ENCODE peak calls at places on chromosomes 16 and 17, in seven cellular contexts. One of them, this sample, is unnamed.

GRCh38 chr17:31627960-31628359 is 231.1 kb downstream of the COPRS start:
- DNase-seq in islet precursor cell: no peak
- DNase-seq in MV-4-11: no peak
- DNase-seq in tibial artery: no peak
- DNase-seq in stimulated activated CD8-positive, alpha-beta memory T cell treated with anti-CD3 and anti-CD28 coated beads, Interleukin-4, amount 100 ng/mL, for 24 hours: no peak
- DNase-seq in Calu3: no peak
- DNase-seq in stimulated activated CD4-positive, alpha-beta T cell treated with anti-CD3 and anti-CD28 coated beads, Interleukin-15, amount 100 ng/mL, for 24 hours: no peak
- DNase-seq in this sample: no peak

GRCh38 chr17:40218006-40218739 is 931 bp upstream of the WIPF2 start:
- DNase-seq in islet precursor cell: no peak
- DNase-seq in stimulated activated CD8-positive, alpha-beta memory T cell treated with anti-CD3 and anti-CD28 coated beads, Interleukin-4, amount 100 ng/mL, for 24 hours: no peak
- DNase-seq in stimulated activated CD4-positive, alpha-beta T cell treated with anti-CD3 and anti-CD28 coated beads, Interleukin-15, amount 100 ng/mL, for 24 hours: no peak
- DNase-seq in MV-4-11: no peak
- DNase-seq in Calu3: no peak
- DNase-seq in tibial artery: no peak
- DNase-seq in this sample: no peak

GRCh38 chr17:15371731-15372130 is 30.3 kb upstream of the TEKT3 start:
- DNase-seq in MV-4-11: no peak
- DNase-seq in islet precursor cell: no peak
- DNase-seq in stimulated activated CD8-positive, alpha-beta memory T cell treated with anti-CD3 and anti-CD28 coated beads, Interleukin-4, amount 100 ng/mL, for 24 hours: no peak
- DNase-seq in stimulated activated CD4-positive, alpha-beta T cell treated with anti-CD3 and anti-CD28 coated beads, Interleukin-15, amount 100 ng/mL, for 24 hours: no peak
- DNase-seq in Calu3: no peak
- DNase-seq in tibial artery: no peak
- DNase-seq in this sample: no peak

GRCh38 chr17:70767102-70767701 is 597.9 kb downstream of the KCNJ2 start:
- DNase-seq in islet precursor cell: no peak
- DNase-seq in tibial artery: no peak
- DNase-seq in stimulated activated CD4-positive, alpha-beta T cell treated with anti-CD3 and anti-CD28 coated beads, Interleukin-15, amount 100 ng/mL, for 24 hours: no peak
- DNase-seq in stimulated activated CD8-positive, alpha-beta memory T cell treated with anti-CD3 and anti-CD28 coated beads, Interleukin-4, amount 100 ng/mL, for 24 hours: no peak
- DNase-seq in MV-4-11: peak; percentile 3
- DNase-seq in Calu3: peak; percentile 28
- DNase-seq in this sample: no peak

GRCh38 chr16:86145669-86146068 is 246.7 kb downstream of the IRF8 start:
- DNase-seq in stimulated activated CD8-positive, alpha-beta memory T cell treated with anti-CD3 and anti-CD28 coated beads, Interleukin-4, amount 100 ng/mL, for 24 hours: no peak
- DNase-seq in tibial artery: no peak
- DNase-seq in Calu3: no peak
- DNase-seq in stimulated activated CD4-positive, alpha-beta T cell treated with anti-CD3 and anti-CD28 coated beads, Interleukin-15, amount 100 ng/mL, for 24 hours: no peak
- DNase-seq in islet precursor cell: no peak
- DNase-seq in MV-4-11: no peak
- DNase-seq in this sample: no peak

GRCh38 chr17:18932360-18933055 is 19.5 kb upstream of the SLC5A10 start:
- DNase-seq in islet precursor cell: no peak
- DNase-seq in stimulated activated CD4-positive, alpha-beta T cell treated with anti-CD3 and anti-CD28 coated beads, Interleukin-15, amount 100 ng/mL, for 24 hours: no peak
- DNase-seq in MV-4-11: no peak
- DNase-seq in stimulated activated CD8-positive, alpha-beta memory T cell treated with anti-CD3 and anti-CD28 coated beads, Interleukin-4, amount 100 ng/mL, for 24 hours: no peak
- DNase-seq in tibial artery: no peak
- DNase-seq in Calu3: no peak
- DNase-seq in this sample: no peak

GRCh38 chr17:57335195-57335792 is 79.0 kb downstream of the MSI2 start:
- DNase-seq in Calu3: no peak
- DNase-seq in stimulated activated CD8-positive, alpha-beta memory T cell treated with anti-CD3 and anti-CD28 coated beads, Interleukin-4, amount 100 ng/mL, for 24 hours: no peak
- DNase-seq in islet precursor cell: no peak
- DNase-seq in tibial artery: no peak
- DNase-seq in MV-4-11: no peak
- DNase-seq in stimulated activated CD4-positive, alpha-beta T cell treated with anti-CD3 and anti-CD28 coated beads, Interleukin-15, amount 100 ng/mL, for 24 hours: no peak
- DNase-seq in this sample: no peak

GRCh38 chr16:85983606-85984005 is 84.6 kb downstream of the IRF8 start:
- DNase-seq in tibial artery: no peak
- DNase-seq in Calu3: no peak
- DNase-seq in stimulated activated CD8-positive, alpha-beta memory T cell treated with anti-CD3 and anti-CD28 coated beads, Interleukin-4, amount 100 ng/mL, for 24 hours: no peak
- DNase-seq in MV-4-11: peak; percentile 80
- DNase-seq in islet precursor cell: peak; percentile 41
- DNase-seq in stimulated activated CD4-positive, alpha-beta T cell treated with anti-CD3 and anti-CD28 coated beads, Interleukin-15, amount 100 ng/mL, for 24 hours: no peak
- DNase-seq in this sample: no peak

GRCh38 chr17:28982191-28982793 is 23.5 kb downstream of the SEZ6 start:
- DNase-seq in Calu3: no peak
- DNase-seq in islet precursor cell: no peak
- DNase-seq in MV-4-11: peak; percentile 95
- DNase-seq in stimulated activated CD4-positive, alpha-beta T cell treated with anti-CD3 and anti-CD28 coated beads, Interleukin-15, amount 100 ng/mL, for 24 hours: peak; percentile 52
- DNase-seq in tibial artery: no peak
- DNase-seq in stimulated activated CD8-positive, alpha-beta memory T cell treated with anti-CD3 and anti-CD28 coated beads, Interleukin-4, amount 100 ng/mL, for 24 hours: peak; percentile 22
- DNase-seq in this sample: peak; percentile 38

GRCh38 chr17:5516060-5516792 is 29.9 kb downstream of the MIS12 start:
- DNase-seq in Calu3: no peak
- DNase-seq in stimulated activated CD4-positive, alpha-beta T cell treated with anti-CD3 and anti-CD28 coated beads, Interleukin-15, amount 100 ng/mL, for 24 hours: no peak
- DNase-seq in islet precursor cell: peak; percentile 98
- DNase-seq in stimulated activated CD8-positive, alpha-beta memory T cell treated with anti-CD3 and anti-CD28 coated beads, Interleukin-4, amount 100 ng/mL, for 24 hours: no peak
- DNase-seq in tibial artery: no peak
- DNase-seq in MV-4-11: no peak
- DNase-seq in this sample: no peak

GRCh38 chr17:48192321-48192731 is 84.8 kb downstream of the SNX11 start:
- DNase-seq in MV-4-11: no peak
- DNase-seq in stimulated activated CD8-positive, alpha-beta memory T cell treated with anti-CD3 and anti-CD28 coated beads, Interleukin-4, amount 100 ng/mL, for 24 hours: no peak
- DNase-seq in islet precursor cell: no peak
- DNase-seq in Calu3: no peak
- DNase-seq in stimulated activated CD4-positive, alpha-beta T cell treated with anti-CD3 and anti-CD28 coated beads, Interleukin-15, amount 100 ng/mL, for 24 hours: no peak
- DNase-seq in tibial artery: no peak
- DNase-seq in this sample: no peak

GRCh38 chr16:77290451-77291110 is 91.4 kb downstream of the SYCE1L start:
- DNase-seq in Calu3: no peak
- DNase-seq in tibial artery: no peak
- DNase-seq in MV-4-11: no peak
- DNase-seq in islet precursor cell: no peak
- DNase-seq in stimulated activated CD8-positive, alpha-beta memory T cell treated with anti-CD3 and anti-CD28 coated beads, Interleukin-4, amount 100 ng/mL, for 24 hours: no peak
- DNase-seq in stimulated activated CD4-positive, alpha-beta T cell treated with anti-CD3 and anti-CD28 coated beads, Interleukin-15, amount 100 ng/mL, for 24 hours: no peak
- DNase-seq in this sample: no peak